ENCODE peak calls at places on chromosomes 16 and 17, in six cellular contexts. One of them, this sample, is unnamed.

GRCh38 chr17:81035389-81036127 is 607 bp downstream of the BAIAP2 start:
- DNase-seq in EL: peak
- DNase-seq in activated T-helper 1 cell treated with anti-CD3 and anti-CD28 coated beads, Interleukin-12 subunit alpha, Interleukin-12 subunit beta, Interleukin-2, Interleukin-4 antibody, amounts not matched to agents 30 ng/mL and 10 ng/mL and 1 ng/mL, durations not matched to agents 14 hours and 24 hours and 36 hours: peak
- DNase-seq in astrocyte of the spinal cord: no peak
- DNase-seq in HEK293T: no peak
- DNase-seq in activated CD4-positive, CD25-positive, alpha-beta regulatory T cell: no peak
- DNase-seq in this sample: no peak

GRCh38 chr17:65914784-65915342 is 277.1 kb downstream of the CEP112 start:
- DNase-seq in activated T-helper 1 cell treated with anti-CD3 and anti-CD28 coated beads, Interleukin-12 subunit alpha, Interleukin-12 subunit beta, Interleukin-2, Interleukin-4 antibody, amounts not matched to agents 30 ng/mL and 10 ng/mL and 1 ng/mL, durations not matched to agents 14 hours and 24 hours and 36 hours: peak
- DNase-seq in activated CD4-positive, CD25-positive, alpha-beta regulatory T cell: no peak
- DNase-seq in astrocyte of the spinal cord: no peak
- DNase-seq in HEK293T: no peak
- DNase-seq in EL: no peak
- DNase-seq in this sample: peak

GRCh38 chr16:89103156-89103555 is 9.5 kb downstream of the ACSF3 start:
- DNase-seq in activated CD4-positive, CD25-positive, alpha-beta regulatory T cell: no peak
- DNase-seq in EL: no peak
- DNase-seq in activated T-helper 1 cell treated with anti-CD3 and anti-CD28 coated beads, Interleukin-12 subunit alpha, Interleukin-12 subunit beta, Interleukin-2, Interleukin-4 antibody, amounts not matched to agents 30 ng/mL and 10 ng/mL and 1 ng/mL, durations not matched to agents 14 hours and 24 hours and 36 hours: no peak
- DNase-seq in HEK293T: no peak
- DNase-seq in astrocyte of the spinal cord: no peak
- DNase-seq in this sample: no peak

GRCh38 chr17:60598001-60598736 is 1.8 kb upstream of the PPM1D start:
- DNase-seq in activated CD4-positive, CD25-positive, alpha-beta regulatory T cell: no peak
- DNase-seq in HEK293T: no peak
- DNase-seq in EL: no peak
- DNase-seq in astrocyte of the spinal cord: no peak
- DNase-seq in activated T-helper 1 cell treated with anti-CD3 and anti-CD28 coated beads, Interleukin-12 subunit alpha, Interleukin-12 subunit beta, Interleukin-2, Interleukin-4 antibody, amounts not matched to agents 30 ng/mL and 10 ng/mL and 1 ng/mL, durations not matched to agents 14 hours and 24 hours and 36 hours: no peak
- DNase-seq in this sample: no peak

GRCh38 chr16:12256880-12257279 is 280.3 kb downstream of the SNX29 start:
- DNase-seq in HEK293T: no peak
- DNase-seq in astrocyte of the spinal cord: peak
- DNase-seq in EL: no peak
- DNase-seq in activated T-helper 1 cell treated with anti-CD3 and anti-CD28 coated beads, Interleukin-12 subunit alpha, Interleukin-12 subunit beta, Interleukin-2, Interleukin-4 antibody, amounts not matched to agents 30 ng/mL and 10 ng/mL and 1 ng/mL, durations not matched to agents 14 hours and 24 hours and 36 hours: no peak
- DNase-seq in activated CD4-positive, CD25-positive, alpha-beta regulatory T cell: no peak
- DNase-seq in this sample: no peak

GRCh38 chr16:241866-242265 is 7.2 kb downstream of the FAM234A start:
- DNase-seq in HEK293T: no peak
- DNase-seq in activated CD4-positive, CD25-positive, alpha-beta regulatory T cell: no peak
- DNase-seq in EL: no peak
- DNase-seq in activated T-helper 1 cell treated with anti-CD3 and anti-CD28 coated beads, Interleukin-12 subunit alpha, Interleukin-12 subunit beta, Interleukin-2, Interleukin-4 antibody, amounts not matched to agents 30 ng/mL and 10 ng/mL and 1 ng/mL, durations not matched to agents 14 hours and 24 hours and 36 hours: no peak
- DNase-seq in astrocyte of the spinal cord: no peak
- DNase-seq in this sample: peak

GRCh38 chr17:2796164-2797140 is at the start of gene RAP1GAP2:
- DNase-seq in HEK293T: no peak
- DNase-seq in activated CD4-positive, CD25-positive, alpha-beta regulatory T cell: no peak
- DNase-seq in EL: no peak
- DNase-seq in activated T-helper 1 cell treated with anti-CD3 and anti-CD28 coated beads, Interleukin-12 subunit alpha, Interleukin-12 subunit beta, Interleukin-2, Interleukin-4 antibody, amounts not matched to agents 30 ng/mL and 10 ng/mL and 1 ng/mL, durations not matched to agents 14 hours and 24 hours and 36 hours: peak
- DNase-seq in astrocyte of the spinal cord: no peak
- DNase-seq in this sample: peak

GRCh38 chr17:5499790-5500189 is 13.4 kb downstream of the MIS12 start:
- DNase-seq in EL: peak
- DNase-seq in astrocyte of the spinal cord: no peak
- DNase-seq in activated CD4-positive, CD25-positive, alpha-beta regulatory T cell: no peak
- DNase-seq in activated T-helper 1 cell treated with anti-CD3 and anti-CD28 coated beads, Interleukin-12 subunit alpha, Interleukin-12 subunit beta, Interleukin-2, Interleukin-4 antibody, amounts not matched to agents 30 ng/mL and 10 ng/mL and 1 ng/mL, durations not matched to agents 14 hours and 24 hours and 36 hours: no peak
- DNase-seq in HEK293T: no peak
- DNase-seq in this sample: no peak

GRCh38 chr17:1379930-1380313 is 20.1 kb downstream of the YWHAE start:
- DNase-seq in HEK293T: no peak
- DNase-seq in EL: no peak
- DNase-seq in astrocyte of the spinal cord: no peak
- DNase-seq in activated T-helper 1 cell treated with anti-CD3 and anti-CD28 coated beads, Interleukin-12 subunit alpha, Interleukin-12 subunit beta, Interleukin-2, Interleukin-4 antibody, amounts not matched to agents 30 ng/mL and 10 ng/mL and 1 ng/mL, durations not matched to agents 14 hours and 24 hours and 36 hours: no peak
- DNase-seq in activated CD4-positive, CD25-positive, alpha-beta regulatory T cell: no peak
- DNase-seq in this sample: no peak

GRCh38 chr17:43033947-43034622 is 9.1 kb downstream of the RND2 start:
- DNase-seq in activated CD4-positive, CD25-positive, alpha-beta regulatory T cell: no peak
- DNase-seq in activated T-helper 1 cell treated with anti-CD3 and anti-CD28 coated beads, Interleukin-12 subunit alpha, Interleukin-12 subunit beta, Interleukin-2, Interleukin-4 antibody, amounts not matched to agents 30 ng/mL and 10 ng/mL and 1 ng/mL, durations not matched to agents 14 hours and 24 hours and 36 hours: no peak
- DNase-seq in HEK293T: no peak
- DNase-seq in EL: no peak
- DNase-seq in astrocyte of the spinal cord: no peak
- DNase-seq in this sample: no peak

GRCh38 chr17:50146927-50147640 is 3.4 kb downstream of the PPP1R9B start:
- DNase-seq in activated CD4-positive, CD25-positive, alpha-beta regulatory T cell: no peak
- DNase-seq in astrocyte of the spinal cord: no peak
- DNase-seq in activated T-helper 1 cell treated with anti-CD3 and anti-CD28 coated beads, Interleukin-12 subunit alpha, Interleukin-12 subunit beta, Interleukin-2, Interleukin-4 antibody, amounts not matched to agents 30 ng/mL and 10 ng/mL and 1 ng/mL, durations not matched to agents 14 hours and 24 hours and 36 hours: no peak
- DNase-seq in EL: no peak
- DNase-seq in HEK293T: no peak
- DNase-seq in this sample: no peak

GRCh38 chr17:40561871-40562611 is 3.2 kb downstream of the CCR7 start:
- DNase-seq in HEK293T: no peak
- DNase-seq in activated T-helper 1 cell treated with anti-CD3 and anti-CD28 coated beads, Interleukin-12 subunit alpha, Interleukin-12 subunit beta, Interleukin-2, Interleukin-4 antibody, amounts not matched to agents 30 ng/mL and 10 ng/mL and 1 ng/mL, durations not matched to agents 14 hours and 24 hours and 36 hours: peak
- DNase-seq in activated CD4-positive, CD25-positive, alpha-beta regulatory T cell: no peak
- DNase-seq in EL: no peak
- DNase-seq in astrocyte of the spinal cord: no peak
- DNase-seq in this sample: no peak

GRCh38 chr16:1102921-1103648 is 7.0 kb upstream of the C1QTNF8 start:
- DNase-seq in EL: peak
- DNase-seq in activated CD4-positive, CD25-positive, alpha-beta regulatory T cell: peak
- DNase-seq in activated T-helper 1 cell treated with anti-CD3 and anti-CD28 coated beads, Interleukin-12 subunit alpha, Interleukin-12 subunit beta, Interleukin-2, Interleukin-4 antibody, amounts not matched to agents 30 ng/mL and 10 ng/mL and 1 ng/mL, durations not matched to agents 14 hours and 24 hours and 36 hours: peak
- DNase-seq in astrocyte of the spinal cord: no peak
- DNase-seq in HEK293T: peak
- DNase-seq in this sample: no peak

GRCh38 chr17:28394717-28395116 is 11.3 kb downstream of the SLC46A1 start:
- DNase-seq in activated T-helper 1 cell treated with anti-CD3 and anti-CD28 coated beads, Interleukin-12 subunit alpha, Interleukin-12 subunit beta, Interleukin-2, Interleukin-4 antibody, amounts not matched to agents 30 ng/mL and 10 ng/mL and 1 ng/mL, durations not matched to agents 14 hours and 24 hours and 36 hours: no peak
- DNase-seq in activated CD4-positive, CD25-positive, alpha-beta regulatory T cell: no peak
- DNase-seq in astrocyte of the spinal cord: peak
- DNase-seq in EL: peak
- DNase-seq in HEK293T: no peak
- DNase-seq in this sample: no peak

GRCh38 chr16:324451-325334 is 27.8 kb downstream of the AXIN1 start:
- DNase-seq in EL: no peak
- DNase-seq in astrocyte of the spinal cord: no peak
- DNase-seq in HEK293T: peak
- DNase-seq in activated T-helper 1 cell treated with anti-CD3 and anti-CD28 coated beads, Interleukin-12 subunit alpha, Interleukin-12 subunit beta, Interleukin-2, Interleukin-4 antibody, amounts not matched to agents 30 ng/mL and 10 ng/mL and 1 ng/mL, durations not matched to agents 14 hours and 24 hours and 36 hours: peak
- DNase-seq in activated CD4-positive, CD25-positive, alpha-beta regulatory T cell: no peak
- DNase-seq in this sample: no peak

GRCh38 chr16:12132290-12132689 is 155.8 kb downstream of the SNX29 start:
- DNase-seq in HEK293T: no peak
- DNase-seq in astrocyte of the spinal cord: no peak
- DNase-seq in activated T-helper 1 cell treated with anti-CD3 and anti-CD28 coated beads, Interleukin-12 subunit alpha, Interleukin-12 subunit beta, Interleukin-2, Interleukin-4 antibody, amounts not matched to agents 30 ng/mL and 10 ng/mL and 1 ng/mL, durations not matched to agents 14 hours and 24 hours and 36 hours: no peak
- DNase-seq in activated CD4-positive, CD25-positive, alpha-beta regulatory T cell: no peak
- DNase-seq in EL: peak
- DNase-seq in this sample: no peak

GRCh38 chr17:49387374-49388289 is 25.6 kb upstream of the ZNF652 start:
- DNase-seq in activated T-helper 1 cell treated with anti-CD3 and anti-CD28 coated beads, Interleukin-12 subunit alpha, Interleukin-12 subunit beta, Interleukin-2, Interleukin-4 antibody, amounts not matched to agents 30 ng/mL and 10 ng/mL and 1 ng/mL, durations not matched to agents 14 hours and 24 hours and 36 hours: no peak
- DNase-seq in activated CD4-positive, CD25-positive, alpha-beta regulatory T cell: no peak
- DNase-seq in astrocyte of the spinal cord: no peak
- DNase-seq in EL: no peak
- DNase-seq in HEK293T: no peak
- DNase-seq in this sample: no peak

GRCh38 chr17:75645889-75646625 is 12.8 kb downstream of the SMIM5 start:
- DNase-seq in activated T-helper 1 cell treated with anti-CD3 and anti-CD28 coated beads, Interleukin-12 subunit alpha, Interleukin-12 subunit beta, Interleukin-2, Interleukin-4 antibody, amounts not matched to agents 30 ng/mL and 10 ng/mL and 1 ng/mL, durations not matched to agents 14 hours and 24 hours and 36 hours: no peak
- DNase-seq in astrocyte of the spinal cord: no peak
- DNase-seq in HEK293T: no peak
- DNase-seq in EL: no peak
- DNase-seq in activated CD4-positive, CD25-positive, alpha-beta regulatory T cell: no peak
- DNase-seq in this sample: no peak

GRCh38 chr17:7313890-7314718 is 1.1 kb downstream of the GPS2 start:
- DNase-seq in HEK293T: no peak
- DNase-seq in astrocyte of the spinal cord: no peak
- DNase-seq in activated T-helper 1 cell treated with anti-CD3 and anti-CD28 coated beads, Interleukin-12 subunit alpha, Interleukin-12 subunit beta, Interleukin-2, Interleukin-4 antibody, amounts not matched to agents 30 ng/mL and 10 ng/mL and 1 ng/mL, durations not matched to agents 14 hours and 24 hours and 36 hours: no peak
- DNase-seq in activated CD4-positive, CD25-positive, alpha-beta regulatory T cell: no peak
- DNase-seq in EL: peak
- DNase-seq in this sample: peak

GRCh38 chr16:49194499-49195260 is 87.0 kb downstream of the CBLN1 start:
- DNase-seq in astrocyte of the spinal cord: no peak
- DNase-seq in activated T-helper 1 cell treated with anti-CD3 and anti-CD28 coated beads, Interleukin-12 subunit alpha, Interleukin-12 subunit beta, Interleukin-2, Interleukin-4 antibody, amounts not matched to agents 30 ng/mL and 10 ng/mL and 1 ng/mL, durations not matched to agents 14 hours and 24 hours and 36 hours: no peak
- DNase-seq in EL: no peak
- DNase-seq in HEK293T: no peak
- DNase-seq in activated CD4-positive, CD25-positive, alpha-beta regulatory T cell: no peak
- DNase-seq in this sample: no peak

GRCh38 chr17:11986939-11987329 is 10.3 kb downstream of the ZNF18 start:
- DNase-seq in EL: peak
- DNase-seq in activated T-helper 1 cell treated with anti-CD3 and anti-CD28 coated beads, Interleukin-12 subunit alpha, Interleukin-12 subunit beta, Interleukin-2, Interleukin-4 antibody, amounts not matched to agents 30 ng/mL and 10 ng/mL and 1 ng/mL, durations not matched to agents 14 hours and 24 hours and 36 hours: no peak
- DNase-seq in astrocyte of the spinal cord: peak
- DNase-seq in HEK293T: peak
- DNase-seq in activated CD4-positive, CD25-positive, alpha-beta regulatory T cell: no peak
- DNase-seq in this sample: peak

GRCh38 chr17:14209215-14209614 is 27.4 kb downstream of the CDRT15 start:
- DNase-seq in EL: no peak
- DNase-seq in activated CD4-positive, CD25-positive, alpha-beta regulatory T cell: no peak
- DNase-seq in astrocyte of the spinal cord: no peak
- DNase-seq in HEK293T: no peak
- DNase-seq in activated T-helper 1 cell treated with anti-CD3 and anti-CD28 coated beads, Interleukin-12 subunit alpha, Interleukin-12 subunit beta, Interleukin-2, Interleukin-4 antibody, amounts not matched to agents 30 ng/mL and 10 ng/mL and 1 ng/mL, durations not matched to agents 14 hours and 24 hours and 36 hours: no peak
- DNase-seq in this sample: no peak

This sample was measured in HT1080.